ENCODE peak calls at places on chromosome 2, in nine cellular contexts. One of them, this sample, is unnamed.

GRCh38 chr2:38446972-38447561 is 70.0 kb upstream of the ATL2 start:
- DNase-seq in NAMALWA: no peak
- DNase-seq in HCT116: no peak
- DNase-seq in hypothalamus: no peak
- DNase-seq in NCI-H187: no peak
- DNase-seq in H4: no peak
- DNase-seq in naive B cell: no peak
- DNase-seq in LoVo: no peak
- DNase-seq in endodermal cell: peak; percentile 64
- DNase-seq in this sample: no peak

GRCh38 chr2:88448248-88448647 is 4.2 kb downstream of the FOXI3 start:
- DNase-seq in hypothalamus: no peak
- DNase-seq in naive B cell: no peak
- DNase-seq in HCT116: no peak
- DNase-seq in H4: no peak
- DNase-seq in NAMALWA: no peak
- DNase-seq in LoVo: no peak
- DNase-seq in NCI-H187: no peak
- DNase-seq in endodermal cell: no peak
- DNase-seq in this sample: no peak

GRCh38 chr2:207133493-207133861 is 32.3 kb downstream of the KLF7 start:
- DNase-seq in naive B cell: no peak
- DNase-seq in NAMALWA: no peak
- DNase-seq in hypothalamus: no peak
- DNase-seq in HCT116: no peak
- DNase-seq in NCI-H187: peak; percentile 61
- DNase-seq in LoVo: no peak
- DNase-seq in endodermal cell: no peak
- DNase-seq in H4: no peak
- DNase-seq in this sample: no peak

GRCh38 chr2:197571622-197572271 is 55.9 kb downstream of the MOB4 start:
- DNase-seq in endodermal cell: no peak
- DNase-seq in HCT116: no peak
- DNase-seq in NCI-H187: no peak
- DNase-seq in hypothalamus: no peak
- DNase-seq in naive B cell: no peak
- DNase-seq in LoVo: no peak
- DNase-seq in NAMALWA: no peak
- DNase-seq in H4: no peak
- DNase-seq in this sample: peak; percentile 58

GRCh38 chr2:64789466-64790320 is 136.0 kb upstream of the SERTAD2 start:
- DNase-seq in hypothalamus: no peak
- DNase-seq in HCT116: no peak
- DNase-seq in LoVo: no peak
- DNase-seq in NAMALWA: no peak
- DNase-seq in NCI-H187: no peak
- DNase-seq in endodermal cell: no peak
- DNase-seq in naive B cell: no peak
- DNase-seq in H4: no peak
- DNase-seq in this sample: no peak

GRCh38 chr2:168378960-168379669 is 77.0 kb upstream of the CERS6 start:
- DNase-seq in hypothalamus: no peak
- DNase-seq in H4: no peak
- DNase-seq in NCI-H187: no peak
- DNase-seq in LoVo: no peak
- DNase-seq in NAMALWA: no peak
- DNase-seq in endodermal cell: no peak
- DNase-seq in HCT116: no peak
- DNase-seq in naive B cell: no peak
- DNase-seq in this sample: no peak

GRCh38 chr2:30108192-30108591 is 38.6 kb upstream of the YPEL5 start:
- DNase-seq in LoVo: no peak
- DNase-seq in HCT116: no peak
- DNase-seq in H4: no peak
- DNase-seq in NCI-H187: no peak
- DNase-seq in hypothalamus: no peak
- DNase-seq in endodermal cell: no peak
- DNase-seq in NAMALWA: no peak
- DNase-seq in naive B cell: no peak
- DNase-seq in this sample: no peak

GRCh38 chr2:112795720-112796119 is 11.4 kb upstream of the IL1A start:
- DNase-seq in naive B cell: no peak
- DNase-seq in hypothalamus: no peak
- DNase-seq in HCT116: no peak
- DNase-seq in H4: no peak
- DNase-seq in LoVo: no peak
- DNase-seq in NCI-H187: no peak
- DNase-seq in NAMALWA: no peak
- DNase-seq in endodermal cell: no peak
- DNase-seq in this sample: peak; percentile 40

GRCh38 chr2:217409939-217410820 is 550.3 kb upstream of the TNP1 start:
- DNase-seq in HCT116: no peak
- DNase-seq in endodermal cell: no peak
- DNase-seq in NAMALWA: no peak
- DNase-seq in naive B cell: no peak
- DNase-seq in hypothalamus: no peak
- DNase-seq in NCI-H187: no peak
- DNase-seq in LoVo: no peak
- DNase-seq in H4: no peak
- DNase-seq in this sample: no peak

GRCh38 chr2:69141081-69141480 is 128.1 kb downstream of the ANTXR1 start:
- DNase-seq in NAMALWA: no peak
- DNase-seq in NCI-H187: no peak
- DNase-seq in endodermal cell: no peak
- DNase-seq in hypothalamus: no peak
- DNase-seq in H4: no peak
- DNase-seq in HCT116: no peak
- DNase-seq in naive B cell: no peak
- DNase-seq in LoVo: no peak
- DNase-seq in this sample: no peak

GRCh38 chr2:201118957-201119848 is 3.2 kb downstream of the CFLAR start:
- DNase-seq in hypothalamus: no peak
- DNase-seq in endodermal cell: no peak
- DNase-seq in NAMALWA: peak; percentile 65
- DNase-seq in naive B cell: no peak
- DNase-seq in NCI-H187: no peak
- DNase-seq in HCT116: peak; percentile 33
- DNase-seq in H4: peak; percentile 38
- DNase-seq in LoVo: no peak
- DNase-seq in this sample: peak; percentile 50

GRCh38 chr2:96556441-96557330 is 20.1 kb downstream of the ARID5A start:
- DNase-seq in naive B cell: no peak
- DNase-seq in NCI-H187: no peak
- DNase-seq in HCT116: peak; percentile 97
- DNase-seq in H4: peak; percentile 67
- DNase-seq in LoVo: peak; percentile 93
- DNase-seq in hypothalamus: no peak
- DNase-seq in endodermal cell: no peak
- DNase-seq in NAMALWA: no peak
- DNase-seq in this sample: peak; percentile 74

GRCh38 chr2:220279840-220280239 is 652.4 kb downstream of the SLC4A3 start:
- DNase-seq in HCT116: no peak
- DNase-seq in LoVo: no peak
- DNase-seq in NAMALWA: no peak
- DNase-seq in NCI-H187: no peak
- DNase-seq in H4: no peak
- DNase-seq in endodermal cell: no peak
- DNase-seq in hypothalamus: no peak
- DNase-seq in naive B cell: no peak
- DNase-seq in this sample: no peak

GRCh38 chr2:74390601-74391000 is 10.5 kb upstream of the DCTN1 start:
- DNase-seq in HCT116: no peak
- DNase-seq in hypothalamus: no peak
- DNase-seq in NCI-H187: no peak
- DNase-seq in endodermal cell: no peak
- DNase-seq in naive B cell: no peak
- DNase-seq in LoVo: no peak
- DNase-seq in H4: no peak
- DNase-seq in NAMALWA: no peak
- DNase-seq in this sample: no peak